ENCODE peak calls at places on chromosomes 12 and 14, in five cellular contexts. O, V, B, P and M are unnamed samples.
A peak's percentile ranks its signal among the peaks of the same experiment; 100 is the strongest.

GRCh38 chr14:70442750-70443149 is 9.2 kb upstream of the ADAM21 start:
- DNase-seq in O (no peak), V (no peak), B (no peak), P (no peak), M (no peak)

GRCh38 chr14:40850191-40850590 is 756.5 kb upstream of the LRFN5 start:
- DNase-seq in O (no peak), V (no peak), B (no peak), P (no peak), M (no peak)

GRCh38 chr14:90533591-90534021 is 136.8 kb downstream of the CALM1 start:
- DNase-seq in O (peak; percentile 59), V (no peak), B (no peak), P (no peak), M (no peak)

GRCh38 chr12:25529738-25530137 is 23.3 kb downstream of the LMNTD1 start:
- DNase-seq in O (no peak), V (no peak), B (no peak), P (no peak), M (no peak)

GRCh38 chr14:100446572-100446971 is 123.4 kb downstream of the SLC25A47 start:
- DNase-seq in O (no peak), V (peak; percentile 62), B (no peak), P (no peak), M (peak; percentile 18)

GRCh38 chr12:77847665-77848431 is 17.2 kb downstream of the NAV3 start:
- DNase-seq in O (no peak), V (no peak), B (no peak), P (no peak), M (no peak)

GRCh38 chr14:21343035-21343794 is 40.6 kb downstream of the SUPT16H start:
- DNase-seq in O (no peak), V (no peak), B (no peak), P (no peak), M (no peak)

GRCh38 chr12:78641837-78642423 is 222.6 kb upstream of the SYT1 start:
- DNase-seq in O (no peak), V (no peak), B (no peak), P (no peak), M (no peak)

GRCh38 chr12:98449601-98450000 is 65.8 kb upstream of the TMPO start:
- DNase-seq in O (no peak), V (no peak), B (no peak), P (no peak), M (no peak)

GRCh38 chr14:49052516-49052915 is 533.7 kb downstream of the RPS29 start:
- DNase-seq in O (no peak), V (no peak), B (no peak), P (no peak), M (no peak)

GRCh38 chr12:18375583-18375982 is 114.3 kb downstream of the PIK3C2G start:
- DNase-seq in O (no peak), V (no peak), B (no peak), P (no peak), M (no peak)

GRCh38 chr14:69059658-69060648 is 80.9 kb upstream of the ACTN1 start:
- DNase-seq in O (peak; percentile 45), V (no peak), B (no peak), P (no peak), M (peak; percentile 67)

GRCh38 chr14:53927171-53927570 is 29.5 kb downstream of the BMP4 start:
- DNase-seq in O (no peak), V (no peak), B (no peak), P (no peak), M (no peak)

GRCh38 chr12:26195641-26196423 is 459 bp downstream of the SSPN start:
- DNase-seq in O (peak; percentile 94), V (peak; percentile 20), B (no peak), P (peak; percentile 79), M (peak; percentile 7)

GRCh38 chr12:100142851-100143559 is at the start of gene BLTP3B:
- DNase-seq in O (peak; percentile 98), V (peak; percentile 96), B (peak; percentile 61), P (peak; percentile 92), M (peak; percentile 86)

GRCh38 chr12:10205251-10205807 is 7.3 kb upstream of the GABARAPL1 start:
- DNase-seq in O (no peak), V (no peak), B (no peak), P (no peak), M (peak; percentile 45)

GRCh38 chr14:105020815-105021655 is at the start of gene CDCA4:
- DNase-seq in O (peak; percentile 100), V (peak; percentile 99), B (peak; percentile 85), P (peak; percentile 97), M (peak; percentile 97)

GRCh38 chr12:1422604-1423315 is 171.6 kb downstream of the FBXL14 start:
- DNase-seq in O (no peak), V (no peak), B (no peak), P (no peak), M (no peak)

GRCh38 chr12:1093166-1093751 is 102.2 kb downstream of the ERC1 start:
- DNase-seq in O (no peak), V (peak; percentile 46), B (no peak), P (no peak), M (peak; percentile 75)